ENCODE peak calls at places on chromosomes 13 and 19, in five cellular contexts. B is K562, R is ovary, T is transverse colon, W is stomach. G is an unnamed sample.

GRCh38 chr13:110716235-110716505 is 2.7 kb downstream of the ING1 start:
- DNase-seq in R (peak), T (peak), W (peak), B (peak), G (peak)

GRCh38 chr13:93687261-93687660 is 460.7 kb downstream of the GPC6 start:
- DNase-seq in B (no peak), R (no peak), T (no peak), W (no peak), G (no peak)

GRCh38 chr19:28184997-28185396 is 1028.0 kb downstream of the UQCRFS1 start:
- DNase-seq in W (no peak), R (no peak), T (no peak), B (no peak), G (no peak)

GRCh38 chr19:1690570-1691307 is 38.3 kb upstream of the TCF3 start:
- DNase-seq in W (peak), T (peak), R (no peak), B (peak), G (no peak)

GRCh38 chr13:47747901-47748300 is 253.2 kb downstream of the SUCLA2 start:
- DNase-seq in T (no peak), B (no peak), R (no peak), W (no peak), G (no peak)

GRCh38 chr13:113917096-113917495 is 53.2 kb upstream of the GAS6 start:
- DNase-seq in B (no peak), R (no peak), T (no peak), W (peak), G (no peak)

GRCh38 chr19:46381746-46382345 is 31.5 kb downstream of the CCDC8 start:
- DNase-seq in B (no peak), T (no peak), R (no peak), W (no peak), G (peak)

GRCh38 chr13:23509781-23510543 is 60.2 kb upstream of the TNFRSF19 start:
- DNase-seq in R (no peak), W (no peak), T (no peak), B (no peak), G (no peak)

GRCh38 chr19:6590458-6591319 is at the start of gene CD70:
- DNase-seq in B (no peak), R (no peak), W (no peak), T (peak), G (no peak)

GRCh38 chr19:16572332-16573211 is at the start of gene SLC35E1:
- DNase-seq in W (peak), B (peak), R (peak), T (peak), G (peak)
- TF ChIP-seq EP300 in W (no peak), B (peak), R (no peak), T (peak), G (peak)

GRCh38 chr13:36819064-36819810 is at the start of gene RFXAP:
- DNase-seq in B (peak), T (peak), W (peak), R (peak), G (peak)
- TF ChIP-seq EP300 in B (no peak), T (no peak), W (no peak), R (no peak), G (no peak)

GRCh38 chr13:97257800-97258799 is 36.0 kb downstream of the MBNL2 start:
- DNase-seq in W (no peak), R (peak), T (no peak), B (peak), G (peak)
- TF ChIP-seq EP300 in W (peak), R (peak), T (no peak), B (peak), G (peak)

DNA sequence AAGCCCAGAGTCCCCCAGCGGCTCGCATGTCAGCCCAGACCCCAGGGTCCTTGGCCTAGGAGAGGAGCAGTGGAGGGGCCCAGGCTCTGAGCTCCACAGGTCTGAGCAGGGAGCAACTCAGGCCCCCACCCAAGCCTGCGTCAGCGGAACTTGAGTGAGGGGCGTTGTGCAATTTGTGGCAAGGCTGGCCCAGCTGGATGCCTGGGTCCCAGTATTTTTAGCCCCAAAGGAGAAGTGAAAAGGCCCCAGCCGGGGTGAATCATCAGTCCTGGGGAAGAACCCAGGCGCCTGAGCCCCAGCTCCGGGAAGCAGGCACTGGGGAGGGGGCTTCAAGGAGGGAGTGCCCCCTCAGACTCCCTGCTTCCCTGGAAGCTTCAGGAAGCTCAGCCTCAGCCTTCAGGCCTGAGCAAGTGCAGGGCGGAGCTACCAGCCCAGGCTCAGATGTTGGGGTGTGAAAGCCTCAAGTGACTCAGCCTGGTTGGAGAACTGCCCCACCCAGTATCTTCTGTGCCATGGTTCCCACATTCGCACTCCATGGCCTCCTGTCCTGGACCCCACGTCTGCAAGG is 7.2 kb downstream of the MED29 start:
- DNase-seq in T (peak), W (peak), B (peak), R (peak), G (peak)
- TF ChIP-seq EP300 in T (no peak), W (no peak), B (no peak), R (no peak), G (peak)

DNA sequence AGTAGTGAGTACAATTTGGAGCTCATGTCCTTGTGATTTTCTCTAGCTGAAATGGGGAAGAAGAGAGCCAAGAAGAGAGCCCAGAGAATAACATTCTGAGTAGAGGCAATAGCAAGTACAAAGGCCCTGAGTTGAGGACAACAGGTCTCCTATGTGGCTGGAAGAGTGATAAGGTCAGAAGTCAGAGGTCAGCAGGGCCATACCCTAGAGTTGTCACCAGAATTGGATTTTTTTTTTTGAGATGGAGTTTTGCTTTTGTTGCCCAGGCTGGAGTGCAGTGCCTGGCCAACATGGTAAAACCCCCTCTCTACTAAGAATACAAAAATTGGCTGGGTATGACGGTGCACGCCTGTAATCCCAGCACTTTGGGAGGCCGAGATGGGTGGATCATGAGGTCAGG is 8.0 kb upstream of the TRIM28 start:
- DNase-seq in T (no peak), R (no peak), W (no peak), B (no peak), G (no peak)
- TF ChIP-seq EP300 in T (no peak), R (no peak), W (no peak), B (no peak), G (no peak)

GRCh38 chr19:13849991-13850909 is 26.7 kb upstream of the NANOS3 start:
- DNase-seq in T (peak), R (peak), W (peak), B (peak), G (peak)

GRCh38 chr19:13848811-13849241 is 28.1 kb upstream of the NANOS3 start:
- DNase-seq in B (peak), T (no peak), W (no peak), R (peak), G (no peak)

GRCh38 chr19:13849277-13849676 is 27.7 kb upstream of the NANOS3 start:
- DNase-seq in R (peak), W (no peak), T (no peak), B (no peak), G (no peak)

GRCh38 chr19:13847900-13848677 is 28.8 kb upstream of the NANOS3 start:
- DNase-seq in R (no peak), W (no peak), B (no peak), T (no peak), G (no peak)

DNA sequence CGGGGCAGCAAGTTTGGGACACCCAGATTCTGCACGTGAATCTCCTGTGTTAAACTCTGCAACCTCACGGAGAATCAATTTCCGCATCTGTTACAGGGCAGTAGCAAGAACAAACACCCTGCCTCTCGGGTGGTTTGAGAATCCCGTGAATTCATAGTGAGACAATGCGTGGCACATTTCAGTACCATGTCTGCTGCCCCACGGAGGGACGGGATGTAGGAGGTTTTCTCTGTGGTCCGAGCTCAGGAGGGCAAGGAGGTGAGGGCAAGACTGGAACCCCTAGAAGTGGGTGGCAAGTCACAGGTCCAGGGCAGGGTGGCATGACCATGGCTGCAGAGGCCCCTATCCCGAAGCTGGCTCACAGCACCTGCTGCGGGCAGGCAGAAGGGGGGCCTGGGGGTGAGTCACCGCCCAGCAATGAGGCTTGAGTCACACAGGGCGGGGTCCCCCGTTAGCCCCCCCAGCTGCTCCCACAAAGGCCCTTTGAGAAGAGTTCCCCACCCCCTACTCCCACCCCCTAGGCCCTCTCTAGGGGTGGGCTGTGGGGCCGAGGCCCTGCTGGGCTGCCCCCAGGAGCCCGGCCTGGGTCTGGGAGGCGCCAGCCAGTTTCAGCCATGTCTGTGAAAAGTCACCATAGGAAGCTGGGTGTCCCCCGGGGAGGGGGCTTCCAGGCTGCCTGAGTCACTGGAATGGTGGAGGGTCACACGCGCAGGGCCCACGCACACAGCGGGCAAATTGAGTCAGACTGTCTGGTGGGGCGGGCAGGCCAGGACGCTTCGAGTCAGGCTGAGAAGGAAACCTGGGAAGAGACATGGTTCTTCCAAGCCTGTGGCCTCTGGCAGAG is 25.8 kb upstream of the NANOS3 start:
- DNase-seq in T (peak), B (peak), W (peak), R (peak), G (peak)
- TF ChIP-seq EP300 in T (peak), B (peak), W (peak), R (no peak), G (peak)

DNA sequence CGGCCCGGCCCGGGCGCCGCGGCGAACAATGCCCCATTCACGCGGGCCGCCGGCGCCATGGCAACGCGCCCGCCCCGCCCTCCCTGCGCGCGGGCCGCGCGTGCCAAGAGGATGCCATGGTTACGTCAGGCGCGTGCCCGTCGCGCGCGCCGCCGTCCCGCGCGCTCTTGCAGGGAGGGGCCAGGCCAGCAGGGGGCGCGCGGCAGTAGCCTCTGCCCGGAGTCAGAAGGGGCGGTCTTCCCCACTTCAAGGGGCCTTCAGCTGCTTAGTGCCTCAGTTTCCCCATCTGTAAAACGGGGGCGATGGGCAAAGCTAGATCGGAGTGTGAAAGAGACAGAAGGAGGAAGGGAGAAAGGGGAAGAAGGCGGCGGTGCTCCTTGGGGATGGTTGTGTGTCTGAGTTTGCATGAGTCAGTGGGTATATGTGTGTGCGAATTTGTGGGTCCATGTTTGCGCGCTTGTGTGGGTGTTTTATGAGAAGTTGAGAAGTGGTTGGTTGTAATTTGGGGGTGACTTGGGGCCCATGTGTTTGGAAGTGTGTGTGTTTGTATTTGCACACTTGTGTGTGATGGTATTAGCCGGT is 11.6 kb upstream of the NFIX start:
- DNase-seq in W (peak), R (peak), B (peak), T (peak), G (peak)
- TF ChIP-seq EP300 in W (no peak), R (no peak), B (no peak), T (no peak), G (no peak)

DNA sequence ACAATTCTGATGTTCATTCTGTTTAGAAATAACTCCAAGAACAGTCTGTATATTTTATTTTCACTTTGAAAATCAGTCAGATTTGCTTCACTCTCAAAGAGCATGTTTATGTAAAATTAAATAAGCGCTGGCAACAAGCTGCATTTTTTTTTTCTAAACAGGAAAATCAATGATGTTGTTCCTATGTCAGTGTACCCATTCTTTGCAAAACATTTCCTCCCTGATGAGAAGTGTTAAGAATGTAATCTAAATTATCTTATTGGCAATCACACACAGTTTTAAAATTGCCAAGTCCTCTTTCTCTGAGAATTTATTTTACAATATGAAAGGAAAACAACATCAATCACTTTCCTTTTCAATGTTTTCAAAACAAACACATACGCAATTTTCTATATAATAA is 333.8 kb downstream of the KCTD12 start:
- DNase-seq in B (no peak), W (no peak), T (no peak), R (no peak), G (no peak)
- TF ChIP-seq EP300 in B (no peak), W (no peak), T (no peak), R (no peak), G (no peak)

GRCh38 chr13:98280176-98280510 is 103.1 kb upstream of the RNF113B start:
- DNase-seq in R (no peak), W (no peak), B (no peak), T (no peak), G (no peak)
- TF ChIP-seq EP300 in R (no peak), W (no peak), B (no peak), T (no peak), G (no peak)

G was measured in sigmoid colon.